ENCODE peak calls at places on chromosome 6, in ten cellular contexts. E, C, I, Q, X, N, L, T, O and H are unnamed samples.

GRCh38 chr6:37671061-37671460 is 26.6 kb downstream of the MDGA1 start:
- DNase-seq in X (no peak), Q (no peak), E (no peak), T (no peak), C (no peak), O (no peak), I (no peak), L (no peak), N (no peak), H (no peak)

GRCh38 chr6:75347797-75348610 is 63.4 kb upstream of the TMEM30A start:
- DNase-seq in L (peak; percentile 31), O (no peak), N (no peak), X (no peak), C (no peak), E (no peak), I (no peak), T (no peak), Q (no peak), H (no peak)

GRCh38 chr6:17984822-17985660 is 2.4 kb downstream of the KIF13A start:
- DNase-seq in T (no peak), L (peak; percentile 38), I (no peak), O (no peak), E (no peak), N (no peak), C (no peak), X (no peak), Q (no peak), H (no peak)

GRCh38 chr6:81075974-81076373 is 676.5 kb downstream of the TENT5A start:
- DNase-seq in I (no peak), N (no peak), X (no peak), T (no peak), O (no peak), C (no peak), L (peak; percentile 8), E (no peak), Q (no peak), H (peak; percentile 8)

GRCh38 chr6:34272022-34272926 is 23.5 kb upstream of the SMIM29 start:
- DNase-seq in E (no peak), X (no peak), Q (no peak), O (no peak), I (no peak), T (no peak), L (no peak), C (no peak), N (no peak), H (no peak)

GRCh38 chr6:113980937-113981554 is 10.1 kb upstream of the HDAC2 start:
- DNase-seq in O (no peak), L (peak; percentile 33), X (peak; percentile 21), N (no peak), Q (peak; percentile 26), I (no peak), E (peak; percentile 35), C (no peak), T (no peak), H (peak; percentile 25)

GRCh38 chr6:19613678-19614077 is 223.5 kb upstream of the ID4 start:
- DNase-seq in I (no peak), X (no peak), C (no peak), T (no peak), Q (no peak), O (no peak), N (no peak), E (peak; percentile 22), L (no peak), H (no peak)

GRCh38 chr6:87257565-87257964 is 64.8 kb upstream of the SMIM8 start:
- DNase-seq in O (no peak), Q (no peak), L (no peak), X (no peak), N (no peak), I (no peak), T (no peak), E (no peak), C (no peak), H (no peak)

GRCh38 chr6:127134136-127134535 is 15.7 kb downstream of the RSPO3 start:
- DNase-seq in L (no peak), E (no peak), X (no peak), I (no peak), O (no peak), T (no peak), Q (no peak), N (no peak), C (no peak), H (no peak)

GRCh38 chr6:4851035-4851434 is 74.8 kb downstream of the CDYL start:
- DNase-seq in X (no peak), Q (no peak), E (no peak), O (no peak), N (no peak), T (no peak), I (no peak), C (no peak), L (no peak), H (no peak)

GRCh38 chr6:4133941-4134838 is 1.2 kb downstream of the ECI2 start:
- DNase-seq in E (peak; percentile 43), I (no peak), L (peak; percentile 25), X (peak; percentile 18), C (no peak), Q (no peak), O (no peak), N (no peak), T (no peak), H (no peak)

GRCh38 chr6:63923139-63923739 is 287.6 kb downstream of the PHF3 start:
- DNase-seq in E (peak; percentile 56), I (no peak), O (no peak), N (no peak), X (peak; percentile 43), T (no peak), C (no peak), L (peak; percentile 61), Q (peak; percentile 19), H (peak; percentile 20)

GRCh38 chr6:44674226-44675155 is 287.0 kb downstream of the CDC5L start:
- DNase-seq in C (no peak), T (no peak), Q (no peak), I (no peak), X (no peak), O (no peak), N (no peak), L (no peak), E (no peak), H (no peak)

GRCh38 chr6:127554435-127555006 is 22.5 kb upstream of the C6orf58 start:
- DNase-seq in O (no peak), C (no peak), Q (no peak), E (peak; percentile 14), N (no peak), L (peak; percentile 52), I (no peak), T (no peak), X (no peak), H (peak; percentile 23)

GRCh38 chr6:159084493-159085091 is 39.8 kb upstream of the TAGAP start:
- DNase-seq in L (peak; percentile 93), O (no peak), X (no peak), I (no peak), C (no peak), E (no peak), T (no peak), N (no peak), Q (no peak), H (peak; percentile 77)

GRCh38 chr6:24836116-24836515 is 37.4 kb upstream of the ARMH2 start:
- DNase-seq in E (no peak), X (no peak), O (no peak), C (no peak), T (no peak), Q (peak; percentile 5), L (no peak), I (no peak), N (no peak), H (peak; percentile 41)

GRCh38 chr6:97774973-97775372 is 492.0 kb upstream of the MMS22L start:
- DNase-seq in N (no peak), C (no peak), T (no peak), E (no peak), X (no peak), Q (no peak), O (no peak), I (no peak), L (no peak), H (no peak)

GRCh38 chr6:155171747-155172191 is 92.0 kb upstream of the CLDN20 start:
- DNase-seq in C (no peak), I (no peak), Q (peak; percentile 55), X (no peak), L (peak; percentile 56), E (no peak), N (no peak), O (no peak), T (no peak), H (peak; percentile 85)

GRCh38 chr6:113530769-113531168 is 326.4 kb upstream of the MARCKS start:
- DNase-seq in L (peak; percentile 69), N (no peak), T (no peak), O (no peak), C (no peak), I (peak; percentile 47), X (no peak), Q (no peak), E (no peak), H (peak; percentile 77)

GRCh38 chr6:159249150-159249549 is 80.0 kb downstream of the FNDC1 start:
- DNase-seq in C (no peak), T (no peak), Q (no peak), I (no peak), E (no peak), L (no peak), N (no peak), O (no peak), X (no peak), H (peak; percentile 55)

GRCh38 chr6:11386726-11387125 is 150.8 kb upstream of the TMEM170B start:
- DNase-seq in Q (no peak), O (no peak), L (no peak), N (no peak), E (no peak), C (no peak), T (no peak), X (no peak), I (no peak), H (no peak)

GRCh38 chr6:170083236-170084051 is 207.4 kb downstream of the DLL1 start:
- DNase-seq in O (no peak), Q (no peak), N (no peak), L (no peak), E (no peak), I (no peak), T (peak; percentile 3), X (no peak), C (no peak), H (no peak)

GRCh38 chr6:16337280-16337975 is 99.0 kb downstream of the GMPR start:
- DNase-seq in O (no peak), L (peak; percentile 95), E (no peak), N (no peak), T (no peak), X (no peak), I (no peak), C (no peak), Q (peak; percentile 29), H (peak; percentile 90)

GRCh38 chr6:157550114-157550989 is 169.4 kb downstream of the ZDHHC14 start:
- DNase-seq in O (no peak), E (no peak), C (no peak), Q (no peak), L (no peak), T (no peak), I (no peak), X (no peak), N (peak; percentile 16), H (no peak)

GRCh38 chr6:22010102-22010501 is 286.7 kb downstream of the PRL start:
- DNase-seq in T (no peak), O (no peak), X (no peak), E (no peak), C (no peak), I (no peak), Q (no peak), L (no peak), N (no peak), H (no peak)

GRCh38 chr6:150184850-150185480 is 42.1 kb downstream of the PPP1R14C start:
- DNase-seq in Q (no peak), T (no peak), I (no peak), C (no peak), X (no peak), L (no peak), E (peak; percentile 57), O (no peak), N (no peak), H (no peak)

GRCh38 chr6:149045404-149045803 is 272.1 kb upstream of the TAB2 start:
- DNase-seq in Q (no peak), E (no peak), T (no peak), I (no peak), X (no peak), N (no peak), O (no peak), L (no peak), C (no peak), H (no peak)

GRCh38 chr6:3825331-3825831 is 23.8 kb upstream of the FAM50B start:
- DNase-seq in E (no peak), N (no peak), T (no peak), Q (peak; percentile 42), O (no peak), X (no peak), I (peak; percentile 38), L (peak; percentile 42), C (no peak), H (no peak)